ENCODE peak calls at places on chromosome 17, in ten cellular contexts. One of them, this sample, is unnamed.

GRCh38 chr17:64781394-64781793 is 119.3 kb upstream of the SMURF2 start:
- DNase-seq in dorsolateral prefrontal cortex: no peak
- DNase-seq in fibroblast of pulmonary artery: no peak
- DNase-seq in Peyer's patch: peak; percentile 83
- DNase-seq in pancreas: no peak
- DNase-seq in right lobe of liver: peak; percentile 77
- DNase-seq in tibial artery: no peak
- DNase-seq in transverse colon: peak; percentile 75
- DNase-seq in BE2C: no peak
- DNase-seq in D721Med: no peak
- DNase-seq in this sample: no peak

GRCh38 chr17:63113167-63113566 is 147.1 kb downstream of the TANC2 start:
- DNase-seq in fibroblast of pulmonary artery: peak; percentile 23
- DNase-seq in dorsolateral prefrontal cortex: no peak
- DNase-seq in right lobe of liver: no peak
- DNase-seq in pancreas: no peak
- DNase-seq in tibial artery: no peak
- DNase-seq in Peyer's patch: no peak
- DNase-seq in D721Med: no peak
- DNase-seq in transverse colon: no peak
- DNase-seq in BE2C: no peak
- DNase-seq in this sample: no peak

GRCh38 chr17:2398655-2399571 is 1.9 kb downstream of the MNT start:
- DNase-seq in fibroblast of pulmonary artery: peak; percentile 83
- DNase-seq in dorsolateral prefrontal cortex: no peak
- DNase-seq in pancreas: peak; percentile 61
- DNase-seq in right lobe of liver: peak; percentile 67
- DNase-seq in BE2C: peak; percentile 53
- DNase-seq in tibial artery: no peak
- DNase-seq in transverse colon: peak; percentile 61
- DNase-seq in D721Med: no peak
- DNase-seq in Peyer's patch: peak; percentile 68
- DNase-seq in this sample: peak; percentile 54

GRCh38 chr17:44924107-44924544 is 8.8 kb upstream of the GFAP start:
- DNase-seq in D721Med: peak; percentile 86
- DNase-seq in transverse colon: peak; percentile 0
- DNase-seq in dorsolateral prefrontal cortex: no peak
- DNase-seq in BE2C: peak; percentile 11
- DNase-seq in Peyer's patch: peak; percentile 0
- DNase-seq in fibroblast of pulmonary artery: no peak
- DNase-seq in pancreas: no peak
- DNase-seq in right lobe of liver: no peak
- DNase-seq in tibial artery: no peak
- DNase-seq in this sample: no peak

GRCh38 chr17:73976676-73977521 is 226.6 kb upstream of the RPL38 start:
- DNase-seq in fibroblast of pulmonary artery: peak; percentile 19
- DNase-seq in transverse colon: no peak
- DNase-seq in right lobe of liver: no peak
- DNase-seq in D721Med: no peak
- DNase-seq in Peyer's patch: no peak
- DNase-seq in pancreas: no peak
- DNase-seq in dorsolateral prefrontal cortex: no peak
- DNase-seq in BE2C: peak; percentile 90
- DNase-seq in tibial artery: no peak
- DNase-seq in this sample: no peak

GRCh38 chr17:2190014-2190413 is 113.6 kb downstream of the SMG6 start:
- DNase-seq in tibial artery: peak; percentile 54
- DNase-seq in Peyer's patch: no peak
- DNase-seq in dorsolateral prefrontal cortex: no peak
- DNase-seq in transverse colon: peak; percentile 18
- DNase-seq in pancreas: no peak
- DNase-seq in BE2C: no peak
- DNase-seq in fibroblast of pulmonary artery: peak; percentile 74
- DNase-seq in right lobe of liver: no peak
- DNase-seq in D721Med: no peak
- DNase-seq in this sample: no peak

GRCh38 chr17:41917192-41917591 is 1.6 kb downstream of the ACLY start:
- DNase-seq in right lobe of liver: no peak
- DNase-seq in Peyer's patch: no peak
- DNase-seq in D721Med: no peak
- DNase-seq in transverse colon: no peak
- DNase-seq in BE2C: no peak
- DNase-seq in pancreas: peak; percentile 66
- DNase-seq in dorsolateral prefrontal cortex: no peak
- DNase-seq in fibroblast of pulmonary artery: peak; percentile 64
- DNase-seq in tibial artery: no peak
- DNase-seq in this sample: no peak

GRCh38 chr17:68886401-68886800 is 68.8 kb downstream of the ABCA8 start:
- DNase-seq in pancreas: no peak
- DNase-seq in D721Med: no peak
- DNase-seq in tibial artery: no peak
- DNase-seq in BE2C: no peak
- DNase-seq in Peyer's patch: no peak
- DNase-seq in fibroblast of pulmonary artery: no peak
- DNase-seq in dorsolateral prefrontal cortex: no peak
- DNase-seq in right lobe of liver: no peak
- DNase-seq in transverse colon: no peak
- DNase-seq in this sample: no peak

GRCh38 chr17:79106958-79107357 is 32.3 kb downstream of the ENGASE start:
- DNase-seq in tibial artery: no peak
- DNase-seq in right lobe of liver: no peak
- DNase-seq in transverse colon: no peak
- DNase-seq in D721Med: no peak
- DNase-seq in BE2C: no peak
- DNase-seq in fibroblast of pulmonary artery: no peak
- DNase-seq in dorsolateral prefrontal cortex: no peak
- DNase-seq in pancreas: no peak
- DNase-seq in Peyer's patch: no peak
- DNase-seq in this sample: no peak

GRCh38 chr17:79107499-79108231 is 33.0 kb downstream of the ENGASE start:
- DNase-seq in Peyer's patch: no peak
- DNase-seq in pancreas: no peak
- DNase-seq in dorsolateral prefrontal cortex: no peak
- DNase-seq in transverse colon: no peak
- DNase-seq in D721Med: no peak
- DNase-seq in BE2C: no peak
- DNase-seq in fibroblast of pulmonary artery: no peak
- DNase-seq in tibial artery: no peak
- DNase-seq in right lobe of liver: no peak
- DNase-seq in this sample: no peak

GRCh38 chr17:79102214-79102613 is 27.6 kb downstream of the ENGASE start:
- DNase-seq in tibial artery: no peak
- DNase-seq in fibroblast of pulmonary artery: no peak
- DNase-seq in D721Med: no peak
- DNase-seq in right lobe of liver: no peak
- DNase-seq in BE2C: no peak
- DNase-seq in transverse colon: no peak
- DNase-seq in Peyer's patch: no peak
- DNase-seq in dorsolateral prefrontal cortex: no peak
- DNase-seq in pancreas: no peak
- DNase-seq in this sample: no peak

GRCh38 chr17:79105937-79106336 is 31.3 kb downstream of the ENGASE start:
- DNase-seq in tibial artery: no peak
- DNase-seq in right lobe of liver: no peak
- DNase-seq in transverse colon: no peak
- DNase-seq in D721Med: no peak
- DNase-seq in Peyer's patch: no peak
- DNase-seq in BE2C: no peak
- DNase-seq in fibroblast of pulmonary artery: no peak
- DNase-seq in pancreas: no peak
- DNase-seq in dorsolateral prefrontal cortex: no peak
- DNase-seq in this sample: no peak

DNA sequence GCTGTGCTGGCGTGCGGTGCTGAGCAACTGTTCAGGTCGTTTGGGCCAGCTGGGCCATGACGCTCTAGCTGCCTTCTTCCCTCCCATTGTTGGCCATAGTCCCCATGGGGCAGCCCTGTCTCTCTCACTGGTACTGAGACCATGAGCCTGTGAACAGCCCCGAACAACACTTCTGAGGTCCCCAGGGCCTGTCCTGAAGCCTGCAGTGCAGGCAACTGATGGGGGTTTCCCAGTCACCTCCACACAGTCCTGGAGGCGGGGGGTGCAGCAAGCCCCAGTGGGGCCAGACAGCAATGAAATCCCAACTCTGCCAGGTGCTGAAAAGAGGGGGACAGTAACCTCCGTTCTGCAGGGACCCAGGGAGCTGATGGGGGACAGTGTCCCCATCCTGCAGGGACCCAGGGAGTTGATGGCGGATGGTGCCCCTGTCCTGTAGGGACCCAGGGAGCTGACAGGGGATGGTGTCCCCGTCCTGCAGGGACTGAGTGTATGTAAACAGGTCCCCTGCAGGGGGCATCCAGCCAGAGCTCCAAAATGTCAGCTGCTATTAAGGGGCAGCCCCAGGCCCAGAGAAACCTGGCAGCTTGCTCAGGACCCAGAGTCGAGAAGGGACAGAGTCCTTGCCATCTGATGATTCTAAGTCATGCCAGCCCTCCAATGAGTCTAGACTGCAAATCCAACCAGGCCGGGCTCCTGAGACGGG is 30.4 kb downstream of the ENGASE start:
- DNase-seq in tibial artery: no peak
- DNase-seq in D721Med: no peak
- DNase-seq in Peyer's patch: no peak
- DNase-seq in BE2C: no peak
- DNase-seq in pancreas: no peak
- DNase-seq in transverse colon: no peak
- DNase-seq in fibroblast of pulmonary artery: no peak
- DNase-seq in right lobe of liver: no peak
- DNase-seq in dorsolateral prefrontal cortex: no peak
- DNase-seq in this sample: no peak
- TF ChIP-seq CTCF in tibial artery: no peak
- TF ChIP-seq CTCF in D721Med: no peak
- TF ChIP-seq CTCF in Peyer's patch: no peak
- TF ChIP-seq CTCF in BE2C: peak; percentile 19
- TF ChIP-seq CTCF in pancreas: no peak
- TF ChIP-seq CTCF in transverse colon: no peak
- TF ChIP-seq CTCF in fibroblast of pulmonary artery: no peak
- TF ChIP-seq CTCF in right lobe of liver: no peak
- TF ChIP-seq CTCF in dorsolateral prefrontal cortex: no peak
- TF ChIP-seq CTCF in this sample: no peak

GRCh38 chr17:72839086-72839728 is 253.3 kb downstream of the SLC39A11 start:
- DNase-seq in pancreas: no peak
- DNase-seq in BE2C: no peak
- DNase-seq in Peyer's patch: no peak
- DNase-seq in transverse colon: no peak
- DNase-seq in fibroblast of pulmonary artery: no peak
- DNase-seq in right lobe of liver: no peak
- DNase-seq in tibial artery: no peak
- DNase-seq in dorsolateral prefrontal cortex: no peak
- DNase-seq in D721Med: no peak
- DNase-seq in this sample: no peak

GRCh38 chr17:72838068-72838467 is 254.4 kb downstream of the SLC39A11 start:
- DNase-seq in dorsolateral prefrontal cortex: no peak
- DNase-seq in right lobe of liver: no peak
- DNase-seq in D721Med: no peak
- DNase-seq in BE2C: no peak
- DNase-seq in pancreas: no peak
- DNase-seq in Peyer's patch: no peak
- DNase-seq in transverse colon: no peak
- DNase-seq in tibial artery: no peak
- DNase-seq in fibroblast of pulmonary artery: no peak
- DNase-seq in this sample: no peak

GRCh38 chr17:72837335-72837734 is 255.2 kb downstream of the SLC39A11 start:
- DNase-seq in transverse colon: no peak
- DNase-seq in dorsolateral prefrontal cortex: no peak
- DNase-seq in right lobe of liver: no peak
- DNase-seq in fibroblast of pulmonary artery: no peak
- DNase-seq in Peyer's patch: no peak
- DNase-seq in D721Med: no peak
- DNase-seq in pancreas: no peak
- DNase-seq in BE2C: no peak
- DNase-seq in tibial artery: no peak
- DNase-seq in this sample: no peak

GRCh38 chr17:72840019-72840418 is 252.5 kb downstream of the SLC39A11 start:
- DNase-seq in tibial artery: no peak
- DNase-seq in D721Med: no peak
- DNase-seq in dorsolateral prefrontal cortex: no peak
- DNase-seq in BE2C: no peak
- DNase-seq in right lobe of liver: no peak
- DNase-seq in pancreas: no peak
- DNase-seq in transverse colon: no peak
- DNase-seq in Peyer's patch: no peak
- DNase-seq in fibroblast of pulmonary artery: peak; percentile 7
- DNase-seq in this sample: no peak

DNA sequence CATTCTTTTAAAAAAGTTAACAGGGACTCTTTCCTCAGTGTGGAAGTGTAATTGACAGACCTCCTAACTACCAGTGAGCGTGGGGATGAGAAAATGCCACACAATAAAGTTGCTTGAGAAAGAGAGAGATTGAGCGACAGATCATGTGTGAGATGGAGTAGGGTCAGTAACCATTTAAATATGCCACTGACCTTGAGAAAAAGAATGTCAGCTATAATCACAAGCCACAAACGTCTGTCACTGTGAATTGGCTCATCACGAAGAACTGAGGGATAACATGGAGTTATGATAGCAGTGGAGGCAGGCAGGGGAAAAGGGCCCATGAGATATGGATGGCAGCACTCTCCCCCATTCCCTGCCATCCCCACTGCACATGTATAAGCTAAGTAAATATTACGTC is 253.9 kb downstream of the SLC39A11 start:
- DNase-seq in right lobe of liver: no peak
- DNase-seq in BE2C: no peak
- DNase-seq in Peyer's patch: no peak
- DNase-seq in transverse colon: no peak
- DNase-seq in D721Med: no peak
- DNase-seq in pancreas: no peak
- DNase-seq in dorsolateral prefrontal cortex: no peak
- DNase-seq in tibial artery: no peak
- DNase-seq in fibroblast of pulmonary artery: no peak
- DNase-seq in this sample: no peak
- TF ChIP-seq CTCF in right lobe of liver: no peak
- TF ChIP-seq CTCF in BE2C: no peak
- TF ChIP-seq CTCF in Peyer's patch: no peak
- TF ChIP-seq CTCF in transverse colon: no peak
- TF ChIP-seq CTCF in D721Med: no peak
- TF ChIP-seq CTCF in pancreas: no peak
- TF ChIP-seq CTCF in dorsolateral prefrontal cortex: no peak
- TF ChIP-seq CTCF in tibial artery: no peak
- TF ChIP-seq CTCF in fibroblast of pulmonary artery: no peak
- TF ChIP-seq CTCF in this sample: no peak

DNA sequence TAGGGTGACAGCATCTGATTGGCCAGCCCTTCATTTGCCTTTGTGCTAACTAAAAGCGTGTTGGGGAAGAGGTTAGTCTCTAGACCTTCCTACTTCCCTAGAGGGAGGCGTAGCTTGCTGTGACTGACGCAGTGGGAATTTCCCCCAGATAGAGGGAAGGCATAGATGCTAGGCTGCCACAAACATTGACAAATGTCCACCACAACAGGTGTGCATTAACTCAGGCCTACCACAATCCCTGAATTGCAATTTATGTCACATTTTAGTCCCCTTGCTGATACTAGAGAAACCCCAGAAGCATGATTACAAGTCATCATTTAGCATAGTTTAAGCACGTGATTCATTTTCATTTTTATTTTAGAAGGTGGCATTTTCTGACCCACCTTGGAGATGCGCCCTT is 76.3 kb upstream of the WSB1 start:
- DNase-seq in Peyer's patch: peak; percentile 61
- DNase-seq in BE2C: no peak
- DNase-seq in dorsolateral prefrontal cortex: no peak
- DNase-seq in right lobe of liver: no peak
- DNase-seq in D721Med: no peak
- DNase-seq in transverse colon: no peak
- DNase-seq in pancreas: no peak
- DNase-seq in tibial artery: no peak
- DNase-seq in fibroblast of pulmonary artery: no peak
- DNase-seq in this sample: no peak
- TF ChIP-seq CTCF in Peyer's patch: no peak
- TF ChIP-seq CTCF in BE2C: no peak
- TF ChIP-seq CTCF in dorsolateral prefrontal cortex: no peak
- TF ChIP-seq CTCF in right lobe of liver: no peak
- TF ChIP-seq CTCF in D721Med: no peak
- TF ChIP-seq CTCF in transverse colon: no peak
- TF ChIP-seq CTCF in pancreas: no peak
- TF ChIP-seq CTCF in tibial artery: no peak
- TF ChIP-seq CTCF in fibroblast of pulmonary artery: no peak
- TF ChIP-seq CTCF in this sample: no peak

GRCh38 chr17:5667871-5668270 is 83.6 kb upstream of the NLRP1 start:
- DNase-seq in fibroblast of pulmonary artery: no peak
- DNase-seq in pancreas: no peak
- DNase-seq in tibial artery: no peak
- DNase-seq in D721Med: no peak
- DNase-seq in BE2C: no peak
- DNase-seq in right lobe of liver: no peak
- DNase-seq in dorsolateral prefrontal cortex: no peak
- DNase-seq in transverse colon: no peak
- DNase-seq in Peyer's patch: no peak
- DNase-seq in this sample: no peak
- TF ChIP-seq CTCF in fibroblast of pulmonary artery: no peak
- TF ChIP-seq CTCF in pancreas: no peak
- TF ChIP-seq CTCF in tibial artery: no peak
- TF ChIP-seq CTCF in D721Med: no peak
- TF ChIP-seq CTCF in BE2C: no peak
- TF ChIP-seq CTCF in right lobe of liver: no peak
- TF ChIP-seq CTCF in dorsolateral prefrontal cortex: no peak
- TF ChIP-seq CTCF in transverse colon: no peak
- TF ChIP-seq CTCF in Peyer's patch: no peak
- TF ChIP-seq CTCF in this sample: no peak

This sample was measured in mesothelial cell of epicardium.